ENCODE peak calls at places on chromosomes 4 and X, in ten cellular contexts. J is cardiac fibroblast, L is AG04450, T is fibroblast of pulmonary artery, Y is choroid plexus epithelial cell, X is epithelial cell of proximal tubule, W is AG10803, C is upper lobe of right lung, I is thyroid gland, V is brain microvascular endothelial cell. M is an unnamed sample.

GRCh38 chrX:68895339-68896250 is 66.8 kb downstream of the EFNB1 start:
- DNase-seq in J (peak), L (peak), T (peak), Y (peak), X (peak), W (peak), C (no peak), I (peak), V (no peak), M (peak)

GRCh38 chr4:168386002-168386401 is 67.5 kb upstream of the DDX60 start:
- DNase-seq in J (peak), L (no peak), T (peak), Y (no peak), X (no peak), W (peak), C (no peak), I (no peak), V (no peak), M (no peak)

GRCh38 chr4:40524642-40525041 is 105.0 kb downstream of the RBM47 start:
- DNase-seq in J (peak), L (no peak), T (peak), Y (peak), X (no peak), W (peak), C (no peak), I (no peak), V (no peak), M (peak)

GRCh38 chr4:84647307-84647884 is 64.5 kb downstream of the CDS1 start:
- DNase-seq in J (peak), L (no peak), T (no peak), Y (peak), X (no peak), W (peak), C (no peak), I (no peak), V (no peak), M (peak)

GRCh38 chrX:24412637-24413363 is 52.3 kb upstream of the PDK3 start:
- DNase-seq in J (no peak), L (no peak), T (no peak), Y (no peak), X (no peak), W (no peak), C (no peak), I (no peak), V (no peak), M (no peak)

GRCh38 chr4:173821851-173822250 is 291.8 kb upstream of the HAND2 start:
- DNase-seq in J (no peak), L (no peak), T (no peak), Y (no peak), X (no peak), W (peak), C (no peak), I (no peak), V (no peak), M (peak)

GRCh38 chr4:29278580-29278979 is 1441.6 kb upstream of the PCDH7 start:
- DNase-seq in J (peak), L (peak), T (peak), Y (peak), X (no peak), W (no peak), C (no peak), I (no peak), V (peak), M (peak)

GRCh38 chrX:129522184-129523059 is 868 bp downstream of the SMARCA1 start:
- DNase-seq in J (peak), L (no peak), T (peak), Y (peak), X (no peak), W (peak), C (peak), I (peak), V (peak), M (peak)

GRCh38 chr4:80926891-80927290 is 103.6 kb upstream of the BMP3 start:
- DNase-seq in J (no peak), L (no peak), T (no peak), Y (peak), X (no peak), W (no peak), C (no peak), I (no peak), V (no peak), M (no peak)

GRCh38 chrX:150880808-150881165 is 17.7 kb downstream of the CD99L2 start:
- DNase-seq in J (no peak), L (no peak), T (no peak), Y (no peak), X (no peak), W (no peak), C (no peak), I (no peak), V (no peak), M (no peak)

GRCh38 chr4:20426028-20426427 is 174.3 kb downstream of the SLIT2 start:
- DNase-seq in J (no peak), L (no peak), T (no peak), Y (no peak), X (no peak), W (no peak), C (no peak), I (no peak), V (no peak), M (no peak)

GRCh38 chr4:94339779-94340178 is 2.9 kb downstream of the HPGDS start:
- DNase-seq in J (no peak), L (no peak), T (no peak), Y (no peak), X (no peak), W (no peak), C (peak), I (no peak), V (no peak), M (no peak)

GRCh38 chr4:107376293-107376692 is 340.2 kb upstream of the DKK2 start:
- DNase-seq in J (no peak), L (no peak), T (no peak), Y (no peak), X (no peak), W (no peak), C (no peak), I (no peak), V (no peak), M (no peak)

GRCh38 chr4:183905593-183906485 is 732 bp downstream of the STOX2 start:
- DNase-seq in J (peak), L (no peak), T (peak), Y (peak), X (peak), W (peak), C (peak), I (peak), V (peak), M (peak)

GRCh38 chrX:39247536-39247935 is 446.3 kb downstream of the MID1IP1 start:
- DNase-seq in J (no peak), L (no peak), T (no peak), Y (no peak), X (no peak), W (no peak), C (no peak), I (no peak), V (no peak), M (no peak)

GRCh38 chrX:134990475-134991473 is at the start of gene SMIM10:
- DNase-seq in J (peak), L (no peak), T (peak), Y (peak), X (no peak), W (peak), C (peak), I (peak), V (peak), M (peak)

GRCh38 chr4:101211146-101211553 is 136.2 kb downstream of the PPP3CA start:
- DNase-seq in J (peak), L (no peak), T (peak), Y (no peak), X (no peak), W (no peak), C (no peak), I (no peak), V (no peak), M (peak)

GRCh38 chr4:41146196-41146595 is 68.1 kb downstream of the APBB2 start:
- DNase-seq in J (no peak), L (no peak), T (no peak), Y (no peak), X (no peak), W (peak), C (no peak), I (no peak), V (no peak), M (no peak)

GRCh38 chr4:67702166-67702565 is 1.2 kb upstream of the UBA6 start:
- DNase-seq in J (no peak), L (no peak), T (no peak), Y (no peak), X (no peak), W (no peak), C (no peak), I (no peak), V (no peak), M (no peak)
- H3K4me3 ChIP-seq in J (no peak), L (peak), T (no peak), Y (no peak), X (peak), W (no peak), C (peak), I (peak), V (peak), M (peak)

GRCh38 chr4:120940547-120940946 is 18.0 kb upstream of the PRDM5 start:
- DNase-seq in J (no peak), L (no peak), T (no peak), Y (no peak), X (no peak), W (no peak), C (no peak), I (no peak), V (no peak), M (no peak)

DNA sequence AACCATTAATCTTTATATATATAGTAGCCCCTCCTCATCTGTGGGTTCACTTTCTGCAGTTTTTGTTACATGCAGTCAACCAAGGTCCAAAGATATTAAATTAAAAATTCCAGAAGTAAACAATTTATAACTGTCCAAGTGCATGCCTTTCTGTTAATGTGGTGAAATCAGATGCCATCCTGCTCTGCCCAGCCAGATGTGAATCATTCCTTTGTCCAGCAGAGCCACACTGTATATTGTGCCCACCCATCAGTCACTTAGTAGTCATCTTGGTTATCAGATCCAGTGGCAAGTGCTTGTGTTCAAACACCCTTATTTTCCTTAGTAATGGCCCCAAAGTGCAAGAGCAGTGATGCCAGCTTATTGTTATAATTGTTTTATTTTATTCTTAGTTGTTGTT is 17.2 kb upstream of the PRDM5 start:
- DNase-seq in J (no peak), L (no peak), T (no peak), Y (no peak), X (no peak), W (no peak), C (no peak), I (no peak), V (no peak), M (no peak)
- TF ChIP-seq CTCF in J (no peak), L (no peak), T (no peak), Y (no peak), X (no peak), W (no peak), C (no peak), I (no peak), V (no peak), M (no peak)

GRCh38 chr4:5020341-5020740 is 1.1 kb upstream of the CYTL1 start:
- DNase-seq in J (no peak), L (no peak), T (no peak), Y (no peak), X (no peak), W (no peak), C (no peak), I (no peak), V (no peak), M (no peak)

GRCh38 chr4:5019796-5020195 is 538 bp upstream of the CYTL1 start:
- DNase-seq in J (no peak), L (no peak), T (no peak), Y (no peak), X (no peak), W (no peak), C (no peak), I (no peak), V (no peak), M (no peak)

GRCh38 chr4:5018096-5018495 is 1.2 kb downstream of the CYTL1 start:
- DNase-seq in J (peak), L (no peak), T (no peak), Y (peak), X (no peak), W (no peak), C (no peak), I (no peak), V (no peak), M (no peak)

GRCh38 chr4:5018603-5019002 is 655 bp downstream of the CYTL1 start:
- DNase-seq in J (no peak), L (no peak), T (no peak), Y (no peak), X (no peak), W (no peak), C (no peak), I (no peak), V (no peak), M (no peak)

GRCh38 chr4:5019274-5019673 is at the start of gene CYTL1:
- DNase-seq in J (no peak), L (no peak), T (no peak), Y (no peak), X (no peak), W (no peak), C (no peak), I (no peak), V (no peak), M (no peak)
- H3K4me3 ChIP-seq in J (no peak), L (peak), T (peak), Y (peak), X (peak), W (no peak), C (peak), I (no peak), V (peak), M (no peak)

DNA sequence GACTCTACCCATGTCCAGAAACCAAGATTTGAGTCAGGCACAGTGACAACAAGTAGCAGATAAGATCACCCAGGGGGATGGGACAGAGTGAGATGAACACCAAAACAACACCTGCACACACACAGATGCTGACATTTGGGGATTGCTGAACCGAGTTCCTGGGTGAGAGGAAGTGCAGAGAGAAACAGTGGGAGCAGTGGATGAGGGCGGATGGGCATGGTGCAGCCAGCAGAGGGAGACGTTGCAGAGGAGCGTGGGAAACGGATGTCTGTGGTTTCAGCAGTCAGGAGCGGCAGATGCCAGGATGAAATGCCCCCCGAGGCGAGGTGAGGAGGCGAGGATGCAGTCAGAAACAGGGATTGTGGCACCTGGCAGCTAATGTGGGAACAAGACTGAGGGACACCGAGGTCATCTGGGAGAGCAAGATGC is 78.6 kb upstream of the STS start:
- DNase-seq in J (no peak), L (no peak), T (peak), Y (peak), X (no peak), W (no peak), C (no peak), I (no peak), V (peak), M (no peak)
- TF ChIP-seq CTCF in J (peak), L (peak), T (peak), Y (peak), X (peak), W (peak), C (no peak), I (no peak), V (peak), M (peak)

GRCh38 chrX:42021058-42021457 is 97.7 kb upstream of the CASK start:
- DNase-seq in J (no peak), L (no peak), T (no peak), Y (no peak), X (no peak), W (no peak), C (no peak), I (no peak), V (no peak), M (no peak)

GRCh38 chrX:42022158-42022557 is 98.8 kb upstream of the CASK start:
- DNase-seq in J (no peak), L (no peak), T (no peak), Y (no peak), X (no peak), W (no peak), C (no peak), I (no peak), V (no peak), M (no peak)

GRCh38 chrX:42025861-42026260 is 102.5 kb upstream of the CASK start:
- DNase-seq in J (no peak), L (no peak), T (peak), Y (no peak), X (no peak), W (no peak), C (no peak), I (no peak), V (no peak), M (no peak)

GRCh38 chrX:42020225-42020624 is 96.9 kb upstream of the CASK start:
- DNase-seq in J (no peak), L (no peak), T (no peak), Y (peak), X (no peak), W (no peak), C (no peak), I (no peak), V (no peak), M (no peak)

GRCh38 chrX:42023122-42023521 is 99.8 kb upstream of the CASK start:
- DNase-seq in J (no peak), L (no peak), T (no peak), Y (no peak), X (no peak), W (no peak), C (no peak), I (no peak), V (no peak), M (no peak)
- H3K4me3 ChIP-seq in J (no peak), L (no peak), T (no peak), Y (no peak), X (no peak), W (no peak), C (no peak), I (no peak), V (no peak), M (no peak)

M was measured in fibroblast of mammary gland.